ENCODE peak calls at places on chromosome 6, in eight cellular contexts. G is MG63; D is activated CD8-positive, alpha-beta memory T cell treated with anti-CD3 and anti-CD28 coated beads, Interleukin-2, amount 10 ng/mL, durations not matched to agents 7 days and 5 days; Q is OCI-M1; I is stimulated activated CD4-positive, alpha-beta T cell treated with anti-CD3 and anti-CD28 coated beads, Interleukin-12 subunit alpha, Interleukin-12 subunit beta, amount 100 ng/mL, for 24 hours; W is amniotic stem cell; A is adrenal gland; H is MCF 10A. Y is an unnamed sample.
A peak's percentile ranks its signal among the peaks of the same experiment; 100 is the strongest.

GRCh38 chr6:3356056-3356823 is 97.5 kb downstream of the PSMG4 start:
- DNase-seq in G (peak; percentile 69), D (no peak), Q (peak; percentile 96), I (peak; percentile 30), W (no peak), A (peak; percentile 80), H (peak; percentile 17), Y (peak; percentile 35)

GRCh38 chr6:87879144-87879861 is 168.3 kb upstream of the SPACA1 start:
- DNase-seq in G (no peak), D (no peak), Q (no peak), I (no peak), W (no peak), A (no peak), H (no peak), Y (no peak)

GRCh38 chr6:139597781-139598368 is 223.4 kb upstream of the CITED2 start:
- DNase-seq in G (peak; percentile 95), D (no peak), Q (peak; percentile 50), I (no peak), W (peak; percentile 89), A (peak; percentile 81), H (peak; percentile 82), Y (peak; percentile 72)

GRCh38 chr6:69379518-69379917 is 417.3 kb downstream of the LMBRD1 start:
- DNase-seq in G (no peak), D (no peak), Q (no peak), I (no peak), W (no peak), A (no peak), H (no peak), Y (no peak)

GRCh38 chr6:17985934-17986655 is 1.3 kb downstream of the KIF13A start:
- DNase-seq in G (no peak), D (no peak), Q (peak; percentile 65), I (no peak), W (no peak), A (no peak), H (no peak), Y (no peak)

GRCh38 chr6:168026925-168027324 is 29.5 kb downstream of the KIF25 start:
- DNase-seq in G (no peak), D (no peak), Q (no peak), I (no peak), W (no peak), A (no peak), H (no peak), Y (no peak)

GRCh38 chr6:148370171-148370570 is 27.5 kb downstream of the SASH1 start:
- DNase-seq in G (no peak), D (no peak), Q (no peak), I (no peak), W (no peak), A (no peak), H (no peak), Y (no peak)

GRCh38 chr6:116268589-116269293 is 11.0 kb downstream of the TSPYL1 start:
- DNase-seq in G (no peak), D (no peak), Q (peak; percentile 93), I (no peak), W (peak; percentile 67), A (no peak), H (peak; percentile 82), Y (peak; percentile 83)

GRCh38 chr6:166736606-166737005 is 109.6 kb upstream of the RPS6KA2 start:
- DNase-seq in G (peak; percentile 65), D (peak; percentile 18), Q (no peak), I (no peak), W (peak; percentile 7), A (no peak), H (peak; percentile 51), Y (peak; percentile 87)

GRCh38 chr6:169804427-169804826 is 53.0 kb downstream of the ERMARD start:
- DNase-seq in G (no peak), D (peak; percentile 46), Q (no peak), I (no peak), W (no peak), A (no peak), H (no peak), Y (no peak)

GRCh38 chr6:152295346-152295745 is 341.8 kb downstream of the SYNE1 start:
- DNase-seq in G (peak; percentile 37), D (no peak), Q (no peak), I (no peak), W (no peak), A (no peak), H (peak; percentile 56), Y (peak; percentile 81)

GRCh38 chr6:3259491-3259958 is 778 bp downstream of the PSMG4 start:
- DNase-seq in G (peak; percentile 20), D (peak; percentile 66), Q (peak; percentile 77), I (no peak), W (no peak), A (peak; percentile 53), H (peak; percentile 45), Y (peak; percentile 25)

GRCh38 chr6:21073318-21073839 is 520.2 kb upstream of the SOX4 start:
- DNase-seq in G (no peak), D (no peak), Q (no peak), I (no peak), W (no peak), A (no peak), H (no peak), Y (no peak)

GRCh38 chr6:33711140-33712129 is at the start of gene UQCC2:
- DNase-seq in G (peak; percentile 89), D (peak; percentile 99), Q (peak; percentile 99), I (peak; percentile 92), W (peak; percentile 97), A (peak; percentile 96), H (peak; percentile 97), Y (peak; percentile 89)

GRCh38 chr6:84330325-84330724 is 102.9 kb upstream of the CEP162 start:
- DNase-seq in G (no peak), D (no peak), Q (no peak), I (no peak), W (no peak), A (no peak), H (no peak), Y (no peak)

GRCh38 chr6:37807656-37808055 is 11.9 kb upstream of the ZFAND3 start:
- DNase-seq in G (peak; percentile 44), D (no peak), Q (no peak), I (no peak), W (no peak), A (peak; percentile 9), H (no peak), Y (peak; percentile 43)

GRCh38 chr6:110013396-110013795 is 35.3 kb downstream of the GPR6 start:
- DNase-seq in G (no peak), D (no peak), Q (no peak), I (no peak), W (no peak), A (no peak), H (no peak), Y (no peak)

GRCh38 chr6:161076211-161076677 is 84.7 kb downstream of the MAP3K4 start:
- DNase-seq in G (no peak), D (no peak), Q (no peak), I (no peak), W (no peak), A (no peak), H (no peak), Y (no peak)

GRCh38 chr6:133242761-133243590 is 1.8 kb downstream of the EYA4 start:
- DNase-seq in G (peak; percentile 58), D (no peak), Q (peak; percentile 46), I (no peak), W (no peak), A (no peak), H (no peak), Y (peak; percentile 44)

GRCh38 chr6:32196682-32197616 is 4.5 kb upstream of the GPSM3 start:
- DNase-seq in G (no peak), D (no peak), Q (no peak), I (no peak), W (no peak), A (peak; percentile 49), H (no peak), Y (no peak)

GRCh38 chr6:151109361-151109760 is 130.4 kb upstream of the AKAP12 start:
- DNase-seq in G (peak; percentile 22), D (no peak), Q (no peak), I (no peak), W (peak; percentile 5), A (no peak), H (no peak), Y (no peak)

GRCh38 chr6:127022297-127022696 is 96.2 kb upstream of the RSPO3 start:
- DNase-seq in G (no peak), D (no peak), Q (peak; percentile 59), I (no peak), W (no peak), A (peak; percentile 27), H (no peak), Y (no peak)

GRCh38 chr6:79570802-79571367 is 33.7 kb upstream of the LCA5 start:
- DNase-seq in G (no peak), D (no peak), Q (peak; percentile 84), I (no peak), W (no peak), A (no peak), H (peak; percentile 49), Y (peak; percentile 54)

GRCh38 chr6:53469163-53469562 is 75.7 kb downstream of the GCLC start:
- DNase-seq in G (no peak), D (no peak), Q (no peak), I (no peak), W (no peak), A (no peak), H (no peak), Y (no peak)

GRCh38 chr6:7050911-7051779 is 56.6 kb upstream of the RREB1 start:
- DNase-seq in G (peak; percentile 100), D (no peak), Q (no peak), I (no peak), W (no peak), A (peak; percentile 62), H (peak; percentile 89), Y (peak; percentile 98)

GRCh38 chr6:155247618-155248017 is 16.2 kb upstream of the CLDN20 start:
- DNase-seq in G (peak; percentile 43), D (no peak), Q (no peak), I (no peak), W (no peak), A (no peak), H (peak; percentile 22), Y (peak; percentile 76)

Y was measured in bronchial epithelial cell.